ENCODE peak calls at places on chromosomes 5 and 9, in five cellular contexts. C is A549, S is GM23338, O is K562, Y is GM12878. W is an unnamed sample.

GRCh38 chr5:149636861-149637246 is 55.6 kb downstream of the ARHGEF37 start:
- DNase-seq in C (peak), S (peak), O (peak), Y (no peak), W (peak)

GRCh38 chr5:135212361-135213033 is 178.5 kb upstream of the PITX1 start:
- DNase-seq in C (no peak), S (no peak), O (no peak), Y (no peak), W (no peak)

GRCh38 chr5:169301386-169301930 is 519 bp upstream of the SLIT3 start:
- DNase-seq in C (peak), S (peak), O (no peak), Y (no peak), W (no peak)

GRCh38 chr5:1325870-1326546 is 18.9 kb downstream of the CLPTM1L start:
- DNase-seq in C (peak), S (no peak), O (no peak), Y (no peak), W (no peak)

GRCh38 chr5:38636626-38637025 is 80.2 kb upstream of the LIFR start:
- DNase-seq in C (no peak), S (no peak), O (no peak), Y (no peak), W (no peak)

GRCh38 chr9:33159760-33160127 is 7.4 kb downstream of the B4GALT1 start:
- DNase-seq in C (peak), S (no peak), O (no peak), Y (no peak), W (no peak)

GRCh38 chr5:128303593-128303992 is 220.0 kb downstream of the SLC12A2 start:
- DNase-seq in C (no peak), S (no peak), O (no peak), Y (no peak), W (no peak)

GRCh38 chr9:16484744-16485143 is 385.7 kb downstream of the BNC2 start:
- DNase-seq in C (no peak), S (no peak), O (no peak), Y (no peak), W (no peak)

GRCh38 chr5:52481216-52481615 is 306.5 kb upstream of the ITGA1 start:
- DNase-seq in C (no peak), S (no peak), O (no peak), Y (no peak), W (no peak)

DNA sequence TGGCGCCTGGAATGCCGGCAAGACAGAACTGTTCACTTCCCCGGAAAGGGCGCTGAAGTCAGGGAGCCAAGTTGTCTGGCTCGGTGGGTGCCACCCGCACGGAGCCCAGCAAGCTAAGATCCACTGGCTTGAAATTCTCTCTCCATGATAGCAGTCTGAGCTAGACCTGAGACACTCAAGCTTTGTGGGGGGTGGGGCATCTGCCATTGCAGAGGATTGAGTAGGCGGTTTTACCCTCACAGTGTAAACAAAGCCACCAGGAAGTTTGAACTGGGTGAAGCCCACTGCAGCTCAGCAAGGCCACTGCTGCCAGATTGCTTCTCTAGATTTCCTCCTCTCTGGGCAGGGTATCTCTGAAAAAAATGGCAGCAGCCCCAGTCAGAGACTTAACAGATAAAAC is 277.4 kb downstream of the SLCO4C1 start:
- DNase-seq in C (no peak), S (peak), O (no peak), Y (no peak), W (peak)
- TF ChIP-seq JUNB in C (no peak), S (no peak), O (no peak), Y (no peak), W (no peak)

DNA sequence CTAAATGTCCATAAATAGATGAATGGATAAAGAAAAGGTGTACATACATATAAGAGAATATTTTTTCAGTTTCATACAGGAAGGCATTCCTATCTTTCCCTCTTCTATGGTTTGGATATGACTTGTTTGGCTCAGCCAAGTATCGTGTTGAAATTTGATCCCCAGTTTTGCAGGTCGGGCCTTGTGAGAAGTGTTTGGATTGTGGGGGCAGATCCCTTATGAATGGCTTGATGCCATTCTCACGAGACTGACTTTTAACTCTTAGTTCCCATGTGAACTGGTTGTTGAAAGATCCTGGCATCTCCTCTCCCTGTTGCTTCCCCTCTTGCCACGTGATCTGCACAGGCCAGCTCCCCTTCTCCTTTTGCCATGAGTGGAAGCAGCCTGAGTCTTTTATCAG is 421.1 kb upstream of the FTMT start:
- DNase-seq in C (no peak), S (peak), O (no peak), Y (no peak), W (no peak)
- TF ChIP-seq JUNB in C (no peak), S (no peak), O (no peak), Y (no peak), W (no peak)

GRCh38 chr5:78804995-78805394 is 156.4 kb upstream of the LHFPL2 start:
- DNase-seq in C (no peak), S (no peak), O (no peak), Y (no peak), W (no peak)

GRCh38 chr5:78803386-78803785 is 154.8 kb upstream of the LHFPL2 start:
- DNase-seq in C (no peak), S (no peak), O (no peak), Y (no peak), W (no peak)

GRCh38 chr5:78799254-78800017 is 150.9 kb upstream of the LHFPL2 start:
- DNase-seq in C (peak), S (no peak), O (no peak), Y (no peak), W (no peak)

GRCh38 chr5:78797945-78798731 is 149.6 kb upstream of the LHFPL2 start:
- DNase-seq in C (no peak), S (no peak), O (no peak), Y (no peak), W (no peak)

GRCh38 chr5:78801413-78801812 is 152.8 kb upstream of the LHFPL2 start:
- DNase-seq in C (no peak), S (no peak), O (no peak), Y (no peak), W (no peak)
- TF ChIP-seq JUNB in C (no peak), S (no peak), O (no peak), Y (no peak), W (no peak)

DNA sequence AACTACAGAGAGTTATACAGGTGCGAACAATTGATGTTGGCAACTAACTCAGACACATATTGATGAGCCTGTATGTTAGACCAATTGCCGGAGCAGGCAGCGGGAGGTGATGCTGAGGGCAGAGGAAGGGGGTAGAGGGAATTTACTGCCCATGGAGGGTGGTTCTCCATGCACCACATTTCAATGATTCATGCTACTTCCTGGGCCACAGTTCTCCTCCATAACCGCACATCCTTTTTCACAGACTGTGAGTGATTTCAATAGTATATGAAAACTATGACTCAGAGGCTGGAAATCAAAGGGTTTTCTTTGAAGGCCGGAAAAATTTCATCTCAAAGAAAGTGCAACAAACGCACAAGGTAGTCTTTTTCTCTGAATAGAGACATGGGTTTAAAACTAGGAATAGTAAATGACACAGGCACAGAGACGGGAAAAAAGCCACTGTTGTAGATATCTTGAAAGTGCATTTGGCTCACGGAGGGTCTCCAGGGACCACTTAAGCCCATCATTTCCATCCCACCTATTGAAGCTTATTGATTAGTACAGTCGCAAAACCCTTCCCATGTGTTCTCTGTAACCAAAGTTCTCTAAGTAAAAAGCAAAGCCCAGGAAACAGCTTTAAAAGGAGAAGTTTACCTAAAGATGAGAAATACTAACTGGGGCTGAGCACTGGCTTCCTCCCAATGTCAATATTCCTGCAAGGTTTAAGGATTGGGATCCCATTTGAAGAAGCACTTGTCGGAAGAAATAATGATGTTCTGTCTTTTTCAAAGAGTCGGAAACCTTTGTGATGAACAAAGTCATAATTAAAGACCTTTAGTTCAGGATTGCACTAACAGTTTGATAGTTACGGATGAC is 28.0 kb upstream of the ADAM19 start:
- DNase-seq in C (peak), S (no peak), O (no peak), Y (no peak), W (peak)
- TF ChIP-seq JUNB in C (peak), S (no peak), O (no peak), Y (peak), W (no peak)

GRCh38 chr9:35495984-35496383 is 6.1 kb downstream of the RUSC2 start:
- DNase-seq in C (no peak), S (no peak), O (no peak), Y (no peak), W (no peak)
- TF ChIP-seq JUNB in C (no peak), S (no peak), O (no peak), Y (no peak), W (no peak)

GRCh38 chr9:92098638-92099037 is 16.6 kb downstream of the SPTLC1 start:
- DNase-seq in C (no peak), S (no peak), O (no peak), Y (peak), W (no peak)
- TF ChIP-seq JUNB in C (no peak), S (no peak), O (no peak), Y (no peak), W (no peak)

DNA sequence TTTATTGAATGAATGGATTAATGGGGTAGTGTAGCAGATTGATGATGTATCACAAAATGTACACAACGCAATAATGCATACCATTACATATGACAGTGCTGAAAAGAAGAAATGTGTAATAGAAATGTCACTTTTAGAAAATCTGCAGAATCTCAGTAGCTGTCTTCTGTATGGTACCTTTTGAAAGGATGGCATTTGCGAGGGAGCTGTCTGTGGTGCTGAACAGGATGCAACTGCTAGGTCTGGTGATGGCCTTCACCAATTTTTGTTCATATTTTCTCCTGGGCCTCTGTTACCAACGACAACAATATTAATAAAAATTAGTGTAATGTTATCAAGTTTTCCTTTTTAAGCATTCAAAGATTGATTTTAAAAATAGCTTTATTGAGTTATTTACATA is 36.2 kb upstream of the OTULIN start:
- DNase-seq in C (peak), S (peak), O (peak), Y (no peak), W (peak)
- TF ChIP-seq JUNB in C (no peak), S (no peak), O (no peak), Y (no peak), W (no peak)

GRCh38 chr5:114053377-114053776 is 308.5 kb upstream of the KCNN2 start:
- DNase-seq in C (no peak), S (no peak), O (no peak), Y (no peak), W (no peak)

GRCh38 chr5:114050087-114050486 is 311.8 kb upstream of the KCNN2 start:
- DNase-seq in C (no peak), S (no peak), O (no peak), Y (no peak), W (no peak)

GRCh38 chr5:114055810-114056476 is 305.9 kb upstream of the KCNN2 start:
- DNase-seq in C (no peak), S (peak), O (no peak), Y (no peak), W (no peak)

GRCh38 chr5:114055318-114055788 is 306.5 kb upstream of the KCNN2 start:
- DNase-seq in C (peak), S (peak), O (no peak), Y (no peak), W (no peak)
- TF ChIP-seq JUNB in C (no peak), S (no peak), O (no peak), Y (no peak), W (no peak)